ENCODE peak calls at places on chromosomes 13 and 19, in eight cellular contexts. O, M, E, Y, V, K, X and P are unnamed samples.

GRCh38 chr19:13010038-13010991 is 15.0 kb downstream of the NFIX start:
- DNase-seq in O (no peak), X (no peak), K (no peak), M (no peak), E (no peak), Y (no peak), V (no peak), P (no peak)

GRCh38 chr19:1057185-1057857 is 9.6 kb upstream of the ARHGAP45 start:
- DNase-seq in O (no peak), V (peak), E (peak), Y (no peak), K (peak), X (no peak), M (no peak), P (peak)

GRCh38 chr13:42057918-42058530 is 9.6 kb downstream of the DGKH start:
- DNase-seq in V (no peak), M (no peak), O (no peak), Y (no peak), K (no peak), X (no peak), E (no peak), P (no peak)

GRCh38 chr13:98846521-98846920 is 94.0 kb upstream of the SLC15A1 start:
- DNase-seq in X (no peak), V (peak), Y (no peak), M (no peak), O (no peak), E (no peak), K (no peak), P (no peak)

GRCh38 chr19:40392894-40393517 is 3.0 kb upstream of the HIPK4 start:
- DNase-seq in V (no peak), Y (no peak), E (no peak), X (no peak), M (no peak), K (no peak), O (peak), P (no peak)

GRCh38 chr19:18899624-18900560 is 3.9 kb upstream of the CERS1 start:
- DNase-seq in X (no peak), Y (no peak), V (no peak), O (no peak), E (no peak), K (no peak), M (no peak), P (no peak)

GRCh38 chr13:45718063-45718462 is 15.9 kb downstream of the CBY2 start:
- DNase-seq in O (peak), V (no peak), E (peak), X (peak), K (peak), M (no peak), Y (no peak), P (no peak)

GRCh38 chr13:32381539-32381938 is 46.4 kb downstream of the N4BP2L1 start:
- DNase-seq in E (peak), K (peak), Y (no peak), O (peak), M (no peak), X (no peak), V (peak), P (no peak)

GRCh38 chr19:39193785-39194184 is 3.0 kb upstream of the NCCRP1 start:
- DNase-seq in O (no peak), X (peak), Y (no peak), V (no peak), M (no peak), K (no peak), E (no peak), P (no peak)

GRCh38 chr19:6610934-6611370 is 20.0 kb upstream of the CD70 start:
- DNase-seq in O (peak), X (peak), K (no peak), V (no peak), Y (no peak), M (no peak), E (peak), P (peak)